ENCODE peak calls at places on chromosomes 16 and 17, in four cellular contexts. M is upper lobe of right lung, B is GM23248, X is ovary. W is an unnamed sample. For H3K36me3, the result is how much of the 10 kb centered on the place peaks cover.

GRCh38 chr16:77780378-77780837 is 8.0 kb upstream of the VAT1L start:
- DNase-seq in M (no peak), B (peak), X (no peak), W (no peak)

GRCh38 chr16:84332975-84333684 is 35.2 kb upstream of the ATP2C2 start:
- DNase-seq in M (peak), X (no peak), B (no peak), W (peak)

GRCh38 chr16:53282975-53283946 is 151.0 kb upstream of the RBL2 start:
- DNase-seq in B (peak), X (no peak), M (no peak), W (no peak)

GRCh38 chr17:29722411-29723198 is 99.9 kb upstream of the CORO6 start:
- DNase-seq in M (no peak), B (peak), X (peak), W (peak)

GRCh38 chr17:3857261-3858105 is 11.4 kb upstream of the NCBP3 start:
- DNase-seq in B (no peak), M (no peak), X (no peak), W (peak)

GRCh38 chr17:6245301-6245810 is 175.2 kb downstream of the WSCD1 start:
- DNase-seq in M (no peak), B (no peak), X (no peak), W (no peak)

GRCh38 chr16:18804540-18804939 is 3.2 kb upstream of the ARL6IP1 start:
- DNase-seq in M (no peak), B (no peak), X (no peak), W (no peak)

GRCh38 chr17:1590031-1590746 is 27.6 kb upstream of the PITPNA start:
- DNase-seq in B (peak), M (no peak), X (no peak), W (peak)

GRCh38 chr16:11047057-11047456 is 102.7 kb downstream of the CLEC16A start:
- DNase-seq in X (no peak), B (peak), M (no peak), W (no peak)

GRCh38 chr17:58282442-58282841 is 1.7 kb upstream of the MPO start:
- DNase-seq in M (peak), B (no peak), X (no peak), W (no peak)

GRCh38 chr17:39660011-39660360 is 5.2 kb upstream of the TCAP start:
- DNase-seq in M (no peak), B (no peak), X (no peak), W (no peak)

GRCh38 chr17:41920580-41920955 is 1.8 kb upstream of the ACLY start:
- DNase-seq in M (no peak), X (no peak), B (no peak), W (no peak)

GRCh38 chr17:29090746-29091395 is 47.9 kb downstream of the PIPOX start:
- DNase-seq in B (no peak), X (no peak), M (no peak), W (no peak)

GRCh38 chr17:2149934-2150333 is 95.0 kb downstream of the HIC1 start:
- DNase-seq in X (no peak), M (no peak), B (no peak), W (no peak)

GRCh38 chr16:86508947-86509758 is 1.2 kb upstream of the FOXF1 start:
- DNase-seq in M (peak), X (peak), B (peak), W (peak)

GRCh38 chr17:56933868-56934267 is 20.0 kb upstream of the TRIM25 start:
- DNase-seq in M (no peak), X (no peak), B (no peak), W (no peak)

GRCh38 chr16:87028481-87029320 is 288.5 kb downstream of the C16orf95 start:
- DNase-seq in B (no peak), X (no peak), M (peak), W (no peak)

GRCh38 chr17:29593546-29594440 is 861 bp downstream of the ANKRD13B start:
- DNase-seq in X (peak), B (peak), M (peak), W (no peak)

GRCh38 chr17:78082988-78083387 is 45.6 kb downstream of the TMC6 start:
- DNase-seq in M (no peak), X (no peak), B (no peak), W (no peak)

GRCh38 chr17:47741109-47741792 is 8.2 kb downstream of the TBX21 start:
- DNase-seq in X (no peak), M (no peak), B (no peak), W (no peak)

GRCh38 chr17:42920922-42921321 is 20.3 kb downstream of the G6PC1 start:
- DNase-seq in X (no peak), M (no peak), B (no peak), W (no peak)

GRCh38 chr17:40341808-40342574 is 22.5 kb downstream of the GJD3 start:
- DNase-seq in M (peak), X (peak), B (peak), W (peak)

GRCh38 chr16:81523387-81524115 is 78.9 kb downstream of the CMIP start:
- DNase-seq in B (peak), X (peak), M (peak), W (no peak)

GRCh38 chr17:73096201-73096600 is 3.7 kb upstream of the SLC39A11 start:
- DNase-seq in X (no peak), M (no peak), B (no peak), W (no peak)

GRCh38 chr17:31663576-31663975 is 195.5 kb downstream of the COPRS start:
- DNase-seq in M (no peak), X (no peak), B (peak), W (no peak)

GRCh38 chr16:49828545-49829267 is 27.2 kb downstream of the ZNF423 start:
- DNase-seq in B (no peak), M (no peak), X (no peak), W (no peak)

GRCh38 chr17:40124279-40125141 is 2.7 kb downstream of the MSL1 start:
- DNase-seq in X (no peak), M (no peak), B (peak), W (no peak)

GRCh38 chr17:44202756-44203155 is 3.1 kb upstream of the ATXN7L3 start:
- DNase-seq in X (no peak), B (no peak), M (no peak), W (no peak)

GRCh38 chr16:9159839-9160550 is 68.6 kb downstream of the HAPSTR1 start:
- DNase-seq in X (no peak), B (peak), M (peak), W (peak)

GRCh38 chr17:63635787-63636186 is 13.6 kb downstream of the MAP3K3 start:
- DNase-seq in X (no peak), B (no peak), M (no peak), W (no peak)

GRCh38 chr17:63634163-63634562 is 11.9 kb downstream of the MAP3K3 start:
- DNase-seq in B (no peak), X (no peak), M (no peak), W (no peak)

GRCh38 chr17:63634816-63635215 is 12.6 kb downstream of the MAP3K3 start:
- DNase-seq in M (no peak), B (no peak), X (no peak), W (no peak)

GRCh38 chr17:63635313-63635712 is 13.1 kb downstream of the MAP3K3 start:
- DNase-seq in M (no peak), X (no peak), B (no peak), W (no peak)

GRCh38 chr17:63633742-63634141 is 11.5 kb downstream of the MAP3K3 start:
- DNase-seq in B (no peak), X (no peak), M (no peak), W (no peak)
- H3K36me3 ChIP-seq in B (under half), X (under half), M (half or more), W (under half)

DNA sequence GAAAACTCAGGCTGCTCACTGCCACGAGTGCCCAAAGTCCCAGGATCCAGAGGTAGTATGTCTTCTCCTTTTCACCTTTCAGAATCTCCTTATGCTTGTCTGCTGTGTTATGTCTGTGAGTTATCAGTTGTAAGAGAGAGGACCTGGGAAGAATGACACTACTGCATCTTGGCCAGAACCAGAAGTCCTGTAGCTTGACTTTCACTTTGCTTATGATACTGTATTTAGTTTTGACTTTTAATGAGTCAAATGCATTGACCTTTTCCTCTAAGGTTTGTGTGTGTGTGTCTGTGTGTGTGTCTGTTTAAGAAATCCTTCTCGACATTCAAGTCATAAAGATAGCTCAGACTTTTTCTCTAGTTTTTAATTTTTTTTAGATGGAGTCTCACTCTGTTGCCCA is 43.4 kb downstream of the BMERB1 start:
- DNase-seq in B (peak), M (no peak), X (no peak), W (no peak)
- H3K4me3 ChIP-seq in B (no peak), M (no peak), X (no peak), W (no peak)

DNA sequence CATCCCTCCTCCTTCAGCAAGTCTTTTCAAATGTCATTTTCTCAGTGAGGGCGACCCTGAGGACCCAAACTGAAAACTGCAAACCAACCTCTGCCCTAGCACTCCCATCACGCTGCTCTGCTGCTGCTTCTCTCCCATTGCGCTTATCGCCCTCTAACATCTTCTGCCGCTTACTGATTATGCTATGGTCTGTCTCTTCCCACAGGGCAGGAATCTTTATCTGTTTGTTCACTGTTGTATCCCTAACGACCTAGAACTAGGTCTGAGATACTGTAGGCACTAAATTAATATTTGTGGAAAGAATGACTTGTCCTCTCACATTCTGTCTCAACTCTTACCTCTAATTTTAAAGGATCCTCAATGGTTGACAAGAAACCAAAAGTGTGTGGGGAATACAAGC is 12.5 kb downstream of the ZSCAN32 start:
- DNase-seq in B (no peak), M (no peak), X (no peak), W (no peak)
- H3K36me3 ChIP-seq in B (half or more), M (under half), X (under half), W (under half)

GRCh38 chr16:31138621-31139578 is 3.4 kb upstream of the PRSS8 start:
- DNase-seq in M (peak), B (peak), X (peak), W (peak)
- H3K4me3 ChIP-seq in M (peak), B (no peak), X (no peak), W (no peak)

DNA sequence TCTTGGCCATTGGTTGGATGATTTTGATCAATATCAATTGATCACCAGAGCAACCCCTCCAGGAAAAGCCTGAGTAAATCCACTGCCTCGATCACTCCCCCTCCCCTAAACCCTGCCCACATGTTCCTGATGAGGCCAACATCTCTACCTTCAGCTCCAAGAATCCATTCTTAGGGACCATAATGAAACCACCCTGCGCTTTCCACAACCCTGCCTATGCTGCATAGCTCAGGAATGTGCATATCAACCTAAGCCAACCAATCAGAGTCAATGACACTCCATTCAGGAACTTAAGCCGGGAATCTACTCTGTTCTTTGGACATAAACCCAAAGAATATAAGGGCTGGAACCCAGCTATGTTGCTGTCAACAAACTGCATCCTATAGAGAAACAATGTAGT is 86.3 kb downstream of the MYH11 start:
- DNase-seq in B (peak), X (no peak), M (no peak), W (no peak)
- H3K36me3 ChIP-seq in B (under half), X (under half), M (under half), W (under half)

GRCh38 chr16:68760671-68761275 is 23.7 kb downstream of the CDH1 start:
- DNase-seq in B (peak), X (no peak), M (no peak), W (no peak)
- H3K4me3 ChIP-seq in B (no peak), X (no peak), M (no peak), W (no peak)

DNA sequence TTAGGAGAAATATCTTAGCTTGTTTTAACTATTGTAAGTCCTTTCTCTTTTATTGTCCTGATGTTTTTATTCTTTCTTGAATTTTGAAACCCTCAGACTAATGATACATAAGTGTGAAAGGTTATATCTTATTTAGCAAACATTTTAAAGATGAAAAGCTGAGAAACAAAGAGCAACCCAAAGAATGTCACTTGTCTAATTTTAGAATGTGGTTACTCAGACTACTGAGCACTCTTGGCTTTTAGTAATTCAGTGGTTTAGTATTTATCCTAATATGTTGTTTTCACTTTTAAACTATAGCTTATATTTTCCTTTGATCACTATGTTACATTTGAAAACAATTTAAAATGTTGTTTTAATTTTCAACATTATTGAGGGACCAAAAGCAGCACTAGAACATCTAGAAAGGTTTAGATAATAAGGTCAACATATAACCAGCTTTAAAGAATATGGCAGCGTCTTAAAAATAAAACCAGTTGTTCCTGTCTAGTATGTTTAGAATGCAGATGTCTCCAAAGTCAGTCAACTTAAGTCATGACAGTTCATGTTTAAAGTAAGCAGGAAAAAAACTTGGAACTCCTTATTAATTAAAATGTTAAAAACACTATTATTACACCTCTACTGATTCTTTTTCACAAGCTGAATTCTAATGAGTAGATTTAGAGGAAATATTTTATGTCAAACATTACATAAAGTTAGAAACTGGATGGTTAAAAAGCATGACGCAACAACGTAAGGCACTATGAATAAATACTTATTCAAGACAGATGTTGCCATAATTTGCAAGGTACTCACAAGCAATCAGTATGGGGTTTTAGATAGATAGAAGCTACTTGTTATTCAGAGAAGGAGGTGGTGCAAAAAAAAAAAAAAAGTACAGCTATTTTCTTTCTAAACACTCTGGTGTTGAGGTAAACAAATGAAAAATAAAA is 2.4 kb downstream of the MBTD1 start:
- DNase-seq in B (peak), M (no peak), X (no peak), W (no peak)
- H3K36me3 ChIP-seq in B (under half), M (under half), X (under half), W (under half)

GRCh38 chr17:35241520-35241919 is 1.4 kb upstream of the SLFN5 start:
- DNase-seq in B (no peak), X (no peak), M (no peak), W (no peak)
- H3K4me3 ChIP-seq in B (peak), X (peak), M (peak), W (no peak)